ENCODE peak calls at places on chromosomes 16 and 17, in nine cellular contexts. I, X, V, D, C, P, Z, W and Q are unnamed samples. For H3K36me3 and H3K4me1, the result is how much of the 10 kb centered on the place peaks cover.

GRCh38 chr16:3716831-3717234 is 491 bp downstream of the TRAP1 start:
- DNase-seq in I (no peak), X (no peak), V (no peak), D (no peak), C (peak), P (no peak), Z (no peak), W (peak), Q (no peak)

GRCh38 chr17:21194688-21195087 is 19.3 kb downstream of the TMEM11 start:
- DNase-seq in I (no peak), X (no peak), V (peak), D (no peak), C (no peak), P (peak), Z (no peak), W (no peak), Q (no peak)

GRCh38 chr16:46911038-46911437 is 26.9 kb downstream of the GPT2 start:
- DNase-seq in I (no peak), X (no peak), V (no peak), D (no peak), C (no peak), P (no peak), Z (no peak), W (no peak), Q (no peak)

GRCh38 chr17:62737513-62737912 is 70.6 kb downstream of the MARCHF10 start:
- DNase-seq in I (no peak), X (no peak), V (no peak), D (no peak), C (no peak), P (no peak), Z (no peak), W (no peak), Q (no peak)

GRCh38 chr17:79966681-79967080 is 69.0 kb downstream of the TBC1D16 start:
- DNase-seq in I (no peak), X (no peak), V (no peak), D (no peak), C (no peak), P (no peak), Z (no peak), W (no peak), Q (no peak)

GRCh38 chr17:3964203-3965122 is at the start of gene ATP2A3:
- DNase-seq in I (peak), X (no peak), V (no peak), D (peak), C (peak), P (no peak), Z (peak), W (peak), Q (peak)

GRCh38 chr16:9035986-9036385 is 55.5 kb upstream of the HAPSTR1 start:
- DNase-seq in I (no peak), X (no peak), V (no peak), D (no peak), C (no peak), P (no peak), Z (no peak), W (no peak), Q (no peak)

GRCh38 chr16:3810818-3811217 is 69.7 kb downstream of the CREBBP start:
- DNase-seq in I (no peak), X (no peak), V (no peak), D (no peak), C (no peak), P (no peak), Z (no peak), W (no peak), Q (no peak)

GRCh38 chr17:75517277-75517865 is 1.0 kb downstream of the TSEN54 start:
- DNase-seq in I (no peak), X (no peak), V (no peak), D (peak), C (no peak), P (peak), Z (no peak), W (peak), Q (no peak)

GRCh38 chr16:6602401-6602800 is 730.2 kb upstream of the RBFOX1 start:
- DNase-seq in I (no peak), X (no peak), V (no peak), D (no peak), C (no peak), P (no peak), Z (no peak), W (no peak), Q (no peak)

GRCh38 chr17:17342242-17342945 is 39.2 kb downstream of the NT5M start:
- DNase-seq in I (no peak), X (peak), V (no peak), D (peak), C (no peak), P (peak), Z (no peak), W (no peak), Q (no peak)

GRCh38 chr17:34252138-34252889 is 2.8 kb upstream of the CCL2 start:
- DNase-seq in I (no peak), X (peak), V (peak), D (peak), C (peak), P (peak), Z (peak), W (peak), Q (peak)

GRCh38 chr17:2749058-2749783 is at the start of gene CCDC92B:
- DNase-seq in I (no peak), X (no peak), V (no peak), D (no peak), C (peak), P (no peak), Z (peak), W (no peak), Q (no peak)

GRCh38 chr17:65092262-65092661 is 35.7 kb upstream of the GNA13 start:
- DNase-seq in I (no peak), X (no peak), V (no peak), D (no peak), C (no peak), P (no peak), Z (no peak), W (no peak), Q (no peak)

GRCh38 chr17:48490391-48491026 is 40.3 kb downstream of the HOXB1 start:
- DNase-seq in I (no peak), X (no peak), V (no peak), D (no peak), C (no peak), P (no peak), Z (no peak), W (no peak), Q (no peak)

GRCh38 chr17:46191332-46192210 is 1.7 kb downstream of the KANSL1 start:
- DNase-seq in I (no peak), X (peak), V (peak), D (no peak), C (peak), P (no peak), Z (no peak), W (no peak), Q (peak)

GRCh38 chr17:66730497-66730923 is 104.4 kb upstream of the CACNG5 start:
- DNase-seq in I (no peak), X (no peak), V (no peak), D (no peak), C (no peak), P (no peak), Z (no peak), W (no peak), Q (no peak)

GRCh38 chr16:58032710-58033293 is 7.2 kb downstream of the MMP15 start:
- DNase-seq in I (no peak), X (no peak), V (no peak), D (peak), C (peak), P (peak), Z (peak), W (peak), Q (no peak)

GRCh38 chr16:46673320-46674013 is 15.5 kb downstream of the VPS35 start:
- DNase-seq in I (peak), X (no peak), V (no peak), D (peak), C (peak), P (no peak), Z (peak), W (no peak), Q (peak)

GRCh38 chr16:50419116-50419515 is 50.3 kb upstream of the BRD7 start:
- DNase-seq in I (no peak), X (no peak), V (no peak), D (no peak), C (no peak), P (no peak), Z (no peak), W (no peak), Q (no peak)

GRCh38 chr17:77944390-77945222 is 13.9 kb upstream of the TNRC6C start:
- DNase-seq in I (no peak), X (no peak), V (peak), D (no peak), C (no peak), P (no peak), Z (no peak), W (no peak), Q (no peak)

GRCh38 chr17:9200197-9200662 is 178.9 kb downstream of the NTN1 start:
- DNase-seq in I (no peak), X (no peak), V (no peak), D (no peak), C (no peak), P (no peak), Z (no peak), W (no peak), Q (no peak)
- H3K4me3 ChIP-seq in I (no peak), X (no peak), V (no peak), D (no peak), C (no peak), P (no peak), Z (no peak), W (no peak), Q (no peak)

GRCh38 chr16:71669926-71670536 is 44.0 kb downstream of the MARVELD3 start:
- DNase-seq in I (no peak), X (no peak), V (no peak), D (no peak), C (no peak), P (no peak), Z (no peak), W (no peak), Q (no peak)

GRCh38 chr16:71666264-71666663 is 40.3 kb downstream of the MARVELD3 start:
- DNase-seq in I (no peak), X (no peak), V (no peak), D (no peak), C (no peak), P (no peak), Z (no peak), W (no peak), Q (no peak)

GRCh38 chr16:71671165-71671564 is 45.2 kb downstream of the MARVELD3 start:
- DNase-seq in I (no peak), X (no peak), V (no peak), D (no peak), C (no peak), P (no peak), Z (no peak), W (no peak), Q (no peak)

GRCh38 chr16:71670537-71670936 is 44.6 kb downstream of the MARVELD3 start:
- DNase-seq in I (no peak), X (no peak), V (no peak), D (no peak), C (no peak), P (no peak), Z (no peak), W (no peak), Q (no peak)

DNA sequence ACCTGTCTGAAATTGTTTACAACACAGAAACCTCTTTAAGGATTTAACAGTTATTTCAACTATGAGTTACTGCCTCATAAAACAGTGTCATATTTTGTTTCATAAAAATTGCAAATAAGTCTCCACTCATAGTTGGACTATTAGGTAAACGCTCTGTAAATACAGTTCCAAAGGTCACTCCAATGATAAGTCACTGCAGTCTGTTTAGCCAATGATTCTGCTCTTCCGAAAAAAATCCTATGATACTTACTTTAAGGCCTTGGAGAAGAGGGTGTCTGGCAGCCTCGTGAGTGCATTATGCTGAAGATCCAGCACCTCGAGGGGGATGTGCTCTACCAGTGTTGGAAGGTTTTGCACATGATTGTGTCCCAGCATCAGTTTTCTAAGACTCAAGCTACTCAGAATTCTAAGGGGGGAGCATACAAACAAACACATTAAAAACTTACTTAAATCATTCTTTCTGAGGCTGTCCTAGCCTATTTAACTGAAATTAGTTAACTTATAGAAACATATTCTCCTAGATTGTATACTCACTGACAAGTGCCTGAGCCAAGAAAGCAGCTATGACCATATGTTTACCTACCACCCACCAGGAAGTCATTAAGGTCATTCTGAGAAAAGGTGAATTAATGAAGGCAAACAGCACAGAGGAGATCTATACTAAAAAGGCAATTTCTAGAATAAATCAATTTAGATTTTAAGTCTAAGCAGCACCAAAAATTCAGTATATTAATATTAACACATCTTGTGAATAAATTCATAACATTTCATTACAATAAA is 41.1 kb downstream of the MARVELD3 start:
- DNase-seq in I (no peak), X (no peak), V (no peak), D (no peak), C (no peak), P (no peak), Z (no peak), W (no peak), Q (no peak)
- H3K36me3 ChIP-seq in I (under half), X (half or more), V (under half), D (half or more), C (under half), P (under half), Z (under half), W (half or more), Q (half or more)

DNA sequence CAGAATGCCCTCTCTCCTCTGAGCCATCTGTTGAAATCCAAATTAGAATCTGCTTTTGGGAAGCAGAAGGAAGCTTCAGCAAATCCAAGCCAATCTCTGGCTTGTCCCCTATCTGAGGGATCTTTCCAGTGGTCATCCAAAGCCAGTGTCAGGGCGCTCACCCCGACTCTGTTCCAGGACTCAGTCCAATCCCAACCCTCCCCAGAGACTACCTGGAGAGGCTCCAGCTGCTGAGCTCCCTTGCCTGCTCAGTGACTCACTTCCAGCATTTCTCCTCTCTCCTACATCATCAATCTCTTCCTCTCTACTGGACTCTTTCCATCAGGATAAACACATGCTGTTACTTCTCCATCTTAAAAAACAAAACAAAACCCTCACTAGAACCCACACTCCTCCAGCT is 2.4 kb downstream of the MATCAP1 start:
- DNase-seq in I (no peak), X (no peak), V (peak), D (no peak), C (no peak), P (peak), Z (peak), W (no peak), Q (no peak)
- H3K4me1 ChIP-seq in I (under half), X (under half), V (under half), D (under half), C (under half), P (under half), Z (under half), W (half or more), Q (under half)

DNA sequence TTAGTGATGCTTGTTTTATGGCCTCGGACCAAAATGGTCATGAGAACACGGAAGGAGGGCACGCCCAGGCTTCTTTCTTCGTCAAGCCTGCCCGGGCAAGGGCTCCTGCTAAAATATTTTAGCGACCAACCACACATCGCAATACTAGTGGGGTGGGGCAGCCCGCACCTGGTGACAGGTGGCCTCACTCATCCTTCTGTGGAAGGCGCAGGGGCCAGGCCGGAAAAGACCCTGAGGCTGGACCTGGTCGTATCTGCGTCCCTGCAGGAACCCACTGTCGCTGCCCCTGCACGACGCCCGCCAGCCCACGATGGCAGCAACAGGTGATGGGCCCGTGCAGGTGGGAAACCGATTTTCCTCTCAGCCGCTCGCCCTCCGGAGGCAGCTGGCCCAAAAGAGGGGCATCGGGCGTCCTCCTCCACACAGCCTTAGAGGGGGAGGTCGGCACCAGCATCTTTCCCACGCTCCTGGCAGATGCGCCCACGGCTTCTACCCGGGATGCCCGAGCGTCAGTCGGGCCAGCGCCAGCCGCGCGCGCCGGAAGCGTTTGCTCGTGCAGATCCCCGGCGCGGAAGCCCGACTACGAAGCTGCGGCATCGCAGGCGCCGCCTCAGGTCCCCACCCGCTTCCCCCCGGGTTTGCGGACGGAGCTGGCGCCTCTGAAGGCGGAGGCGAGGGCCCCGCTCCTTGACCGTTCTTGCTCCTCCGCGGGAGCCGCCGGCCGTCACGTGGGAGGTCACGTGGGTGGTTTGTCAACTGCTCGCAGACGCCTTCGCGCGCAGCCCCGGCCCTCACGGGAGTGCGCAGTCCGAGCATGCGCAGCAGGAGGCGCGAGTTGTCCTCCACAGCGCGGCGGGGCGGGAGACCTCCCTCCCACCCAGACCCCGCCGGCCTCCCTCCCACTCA is 22.8 kb upstream of the FOXK2 start:
- DNase-seq in I (peak), X (peak), V (peak), D (peak), C (peak), P (peak), Z (peak), W (peak), Q (peak)
- H3K4me3 ChIP-seq in I (peak), X (peak), V (peak), D (peak), C (peak), P (peak), Z (peak), W (peak), Q (peak)

GRCh38 chr16:70258946-70259345 is 7.2 kb upstream of the EXOSC6 start:
- DNase-seq in I (no peak), X (peak), V (no peak), D (no peak), C (no peak), P (no peak), Z (no peak), W (no peak), Q (no peak)

GRCh38 chr16:70258065-70258464 is 6.3 kb upstream of the EXOSC6 start:
- DNase-seq in I (no peak), X (peak), V (no peak), D (no peak), C (no peak), P (no peak), Z (no peak), W (no peak), Q (no peak)

GRCh38 chr16:70254965-70255286 is 3.2 kb upstream of the EXOSC6 start:
- DNase-seq in I (no peak), X (no peak), V (no peak), D (no peak), C (no peak), P (no peak), Z (no peak), W (no peak), Q (no peak)

GRCh38 chr16:70255584-70255983 is 3.8 kb upstream of the EXOSC6 start:
- DNase-seq in I (no peak), X (peak), V (no peak), D (peak), C (no peak), P (no peak), Z (no peak), W (no peak), Q (no peak)

DNA sequence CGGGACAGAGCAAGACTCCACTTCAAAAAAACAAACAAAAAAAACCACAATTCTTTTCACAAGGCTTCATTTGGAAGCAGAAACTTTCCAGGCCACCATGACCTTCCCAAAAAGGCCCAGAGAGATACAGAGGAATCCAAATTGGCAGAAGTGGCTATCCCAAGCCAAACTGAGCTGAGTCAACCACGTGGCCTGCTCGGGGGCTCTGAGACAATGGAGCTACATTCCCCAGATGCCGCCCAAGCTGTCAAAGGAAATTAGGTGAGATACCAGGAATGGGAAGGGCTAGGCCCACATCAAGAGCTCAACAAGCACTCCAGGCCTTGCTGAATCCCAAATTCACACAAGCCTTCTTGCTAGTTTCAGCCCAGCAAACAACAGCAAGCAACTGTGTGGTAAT is 5.7 kb upstream of the EXOSC6 start:
- DNase-seq in I (no peak), X (no peak), V (no peak), D (no peak), C (no peak), P (no peak), Z (no peak), W (no peak), Q (no peak)
- H3K36me3 ChIP-seq in I (half or more), X (half or more), V (under half), D (half or more), C (half or more), P (under half), Z (under half), W (half or more), Q (half or more)

GRCh38 chr17:57892146-57892819 is 42.4 kb upstream of the MRPS23 start:
- DNase-seq in I (peak), X (peak), V (peak), D (peak), C (peak), P (peak), Z (peak), W (peak), Q (peak)

GRCh38 chr17:57889252-57889651 is 39.4 kb upstream of the MRPS23 start:
- DNase-seq in I (no peak), X (no peak), V (no peak), D (no peak), C (no peak), P (no peak), Z (no peak), W (no peak), Q (no peak)

GRCh38 chr17:57890857-57891232 is 41.0 kb upstream of the MRPS23 start:
- DNase-seq in I (no peak), X (no peak), V (no peak), D (no peak), C (no peak), P (no peak), Z (no peak), W (no peak), Q (no peak)

GRCh38 chr17:57888311-57889216 is 38.7 kb upstream of the MRPS23 start:
- DNase-seq in I (no peak), X (no peak), V (no peak), D (no peak), C (no peak), P (no peak), Z (no peak), W (no peak), Q (no peak)

GRCh38 chr17:57889892-57890856 is 40.3 kb upstream of the MRPS23 start:
- DNase-seq in I (no peak), X (peak), V (no peak), D (peak), C (no peak), P (peak), Z (peak), W (peak), Q (no peak)
- H3K4me1 ChIP-seq in I (under half), X (half or more), V (under half), D (half or more), C (under half), P (under half), Z (half or more), W (half or more), Q (under half)